ENCODE peak calls at places on chromosomes 7 and 10, in ten cellular contexts. C, G, Y, E, K, T, S, H, J and B are unnamed samples.

GRCh38 chr10:91034042-91034441 is 113.2 kb upstream of the ANKRD1 start:
- DNase-seq in H (no peak), G (no peak), E (no peak), C (no peak), S (no peak), K (no peak), J (no peak), Y (no peak), T (no peak), B (no peak)

GRCh38 chr10:38118072-38118807 is 24.1 kb downstream of the ZNF37A start:
- DNase-seq in H (peak; percentile 39), Y (no peak), T (no peak), S (peak; percentile 20), K (peak; percentile 3), E (no peak), J (no peak), C (no peak), G (peak; percentile 51), B (peak; percentile 18)

GRCh38 chr7:148527717-148528168 is 62.8 kb upstream of the C7orf33 start:
- DNase-seq in G (peak; percentile 91), S (peak; percentile 74), Y (no peak), H (peak; percentile 74), J (peak; percentile 77), C (peak; percentile 56), K (peak; percentile 44), T (no peak), E (peak; percentile 73), B (peak; percentile 67)

GRCh38 chr10:79165068-79165467 is 96.3 kb downstream of the ZMIZ1 start:
- DNase-seq in T (no peak), G (no peak), S (no peak), C (no peak), Y (no peak), K (no peak), J (no peak), E (no peak), H (no peak), B (peak; percentile 37)

GRCh38 chr7:23698822-23699221 is 11.2 kb upstream of the STK31 start:
- DNase-seq in S (no peak), J (no peak), C (no peak), Y (no peak), K (no peak), E (no peak), T (no peak), H (no peak), G (no peak), B (no peak)

GRCh38 chr7:103687981-103688380 is 242.0 kb upstream of the SLC26A5 start:
- DNase-seq in H (no peak), C (no peak), S (no peak), J (no peak), G (no peak), E (no peak), K (no peak), Y (no peak), T (no peak), B (no peak)

GRCh38 chr7:30566596-30566995 is 28.1 kb upstream of the GARS1 start:
- DNase-seq in Y (no peak), T (no peak), H (no peak), S (no peak), J (no peak), E (no peak), C (no peak), K (no peak), G (no peak), B (no peak)

GRCh38 chr7:47477191-47478016 is 104.5 kb downstream of the TNS3 start:
- DNase-seq in G (no peak), E (no peak), K (no peak), S (no peak), J (no peak), H (no peak), C (no peak), T (no peak), Y (no peak), B (no peak)

GRCh38 chr7:2759736-2760097 is 71.7 kb downstream of the AMZ1 start:
- DNase-seq in T (no peak), C (peak; percentile 82), Y (no peak), S (no peak), J (no peak), K (no peak), E (no peak), G (no peak), H (no peak), B (no peak)

GRCh38 chr7:150415161-150416160 is 35.0 kb upstream of the GIMAP8 start:
- DNase-seq in G (no peak), H (no peak), J (no peak), Y (no peak), S (no peak), E (no peak), C (no peak), T (no peak), K (no peak), B (no peak)

GRCh38 chr10:59006511-59007306 is 169.7 kb upstream of the PHYHIPL start:
- DNase-seq in T (no peak), G (peak; percentile 89), E (no peak), H (peak; percentile 51), K (peak; percentile 59), J (no peak), S (peak; percentile 54), C (no peak), Y (no peak), B (peak; percentile 89)

GRCh38 chr10:99532687-99533495 is at the start of gene NKX2-3:
- DNase-seq in H (no peak), J (peak; percentile 81), E (peak; percentile 88), G (no peak), K (no peak), C (no peak), T (no peak), S (peak; percentile 52), Y (no peak), B (no peak)

GRCh38 chr10:99534456-99534938 is 1.8 kb downstream of the NKX2-3 start:
- DNase-seq in K (no peak), E (no peak), T (no peak), J (no peak), C (no peak), H (no peak), S (no peak), Y (no peak), G (no peak), B (no peak)

GRCh38 chr10:99534939-99535763 is 2.4 kb downstream of the NKX2-3 start:
- DNase-seq in T (no peak), G (no peak), K (no peak), S (peak; percentile 12), C (no peak), Y (no peak), E (no peak), H (no peak), J (no peak), B (no peak)

GRCh38 chr10:99532194-99532593 is 548 bp upstream of the NKX2-3 start:
- DNase-seq in J (no peak), K (no peak), T (no peak), E (no peak), H (no peak), S (no peak), Y (no peak), G (no peak), C (no peak), B (no peak)

GRCh38 chr10:99533496-99534455 is 1.0 kb downstream of the NKX2-3 start:
- DNase-seq in E (no peak), K (no peak), J (no peak), S (no peak), C (no peak), H (no peak), G (no peak), T (no peak), Y (no peak), B (no peak)
- H3K4me3 ChIP-seq in E (no peak overlapping the region), K (no peak overlapping the region), J (peak overlapping the region; percentile 59), S (no peak overlapping the region), C (no peak overlapping the region), H (no peak overlapping the region), G (no peak overlapping the region), T (no peak overlapping the region), Y (no peak overlapping the region), B (no peak overlapping the region)

DNA sequence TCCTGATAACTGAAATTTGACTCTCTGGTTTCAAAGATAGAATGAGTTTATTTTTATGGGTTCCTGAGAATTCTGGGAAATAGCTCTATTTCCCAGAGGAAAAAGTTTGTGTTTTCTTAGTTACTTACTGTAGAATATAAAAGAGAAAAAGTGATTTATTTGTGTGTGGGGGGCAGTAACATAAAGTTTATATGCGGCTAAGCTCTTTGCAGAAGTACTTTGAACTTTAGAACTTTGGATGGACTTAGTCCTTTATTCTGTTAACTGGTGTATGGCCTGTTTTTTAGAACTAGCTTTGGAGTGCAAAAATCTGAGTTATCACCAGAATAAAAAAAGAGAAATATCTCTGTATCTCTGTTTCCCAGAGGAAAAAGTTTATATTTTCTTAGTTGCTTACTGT is 157.2 kb downstream of the BBS9 start:
- DNase-seq in Y (no peak), J (no peak), K (no peak), E (no peak), S (no peak), C (no peak), G (no peak), T (no peak), H (no peak), B (no peak)
- TF ChIP-seq CTCF in Y (no peak), J (no peak), K (no peak), E (no peak), S (no peak), C (no peak), G (no peak), T (no peak), H (no peak), B (no peak)

GRCh38 chr7:50330254-50330653 is 25.7 kb downstream of the IKZF1 start:
- DNase-seq in Y (no peak), K (no peak), E (no peak), S (no peak), T (no peak), C (no peak), J (no peak), G (no peak), H (no peak), B (no peak)

GRCh38 chr7:50333266-50333665 is 28.8 kb downstream of the IKZF1 start:
- DNase-seq in T (no peak), Y (no peak), C (no peak), H (no peak), J (no peak), K (no peak), E (no peak), G (peak; percentile 20), S (no peak), B (no peak)

GRCh38 chr7:50332241-50333176 is 28.0 kb downstream of the IKZF1 start:
- DNase-seq in G (no peak), E (no peak), S (no peak), Y (no peak), H (no peak), T (no peak), K (no peak), J (no peak), C (no peak), B (no peak)

GRCh38 chr7:50330701-50331100 is 26.2 kb downstream of the IKZF1 start:
- DNase-seq in H (no peak), Y (no peak), C (no peak), T (no peak), G (no peak), S (no peak), J (no peak), K (no peak), E (no peak), B (no peak)

GRCh38 chr7:50331564-50332208 is 27.2 kb downstream of the IKZF1 start:
- DNase-seq in J (no peak), Y (no peak), C (no peak), K (no peak), G (peak; percentile 15), T (no peak), H (no peak), S (no peak), E (no peak), B (no peak)
- H3K4me3 ChIP-seq in J (no peak overlapping the region), Y (no peak overlapping the region), C (no peak overlapping the region), K (no peak overlapping the region), G (no peak overlapping the region), T (no peak overlapping the region), H (no peak overlapping the region), S (no peak overlapping the region), E (no peak overlapping the region), B (no peak overlapping the region)

GRCh38 chr10:122525788-122526187 is 34.8 kb upstream of the DMBT1 start:
- DNase-seq in H (no peak), Y (no peak), C (no peak), G (peak; percentile 9), K (no peak), S (no peak), T (no peak), E (no peak), J (no peak), B (no peak)
- TF ChIP-seq CTCF in H (peak; percentile 9), Y (no peak), C (no peak), G (peak; percentile 31), K (no peak), S (peak; percentile 7), T (no peak), E (peak; percentile 68), J (peak; percentile 31), B (peak; percentile 16)